ENCODE peak calls at places on chromosomes 5 and 9, in six cellular contexts. H, Z, M, O, Q and I are unnamed samples. For H3K36me3 and H3K27me3, the result is how much of the 10 kb centered on the place peaks cover.

GRCh38 chr5:115168829-115169391 is 798 bp downstream of the TRIM36 start:
- DNase-seq in H (no peak), Z (peak), O (no peak), Q (no peak), M (no peak), I (no peak)

GRCh38 chr5:123125953-123126352 is 36.9 kb downstream of the PRDM6 start:
- DNase-seq in H (no peak), Q (no peak), O (peak), M (no peak), Z (no peak), I (peak)

GRCh38 chr9:18604971-18605370 is 131.0 kb downstream of the ADAMTSL1 start:
- DNase-seq in O (no peak), H (no peak), Z (no peak), Q (no peak), M (no peak), I (no peak)

GRCh38 chr5:74384851-74385250 is 255.7 kb downstream of the ENC1 start:
- DNase-seq in Q (no peak), M (no peak), O (peak), Z (no peak), H (no peak), I (no peak)

GRCh38 chr5:93209476-93209875 is 371.5 kb downstream of the NR2F1-AS1 start:
- DNase-seq in Q (no peak), M (no peak), Z (no peak), O (no peak), H (no peak), I (no peak)

GRCh38 chr5:161549106-161549505 is 2.6 kb upstream of the GABRB2 start:
- DNase-seq in Q (no peak), M (no peak), Z (no peak), H (no peak), O (no peak), I (no peak)

GRCh38 chr5:170737591-170737990 is 45.9 kb upstream of the GABRP start:
- DNase-seq in H (no peak), O (no peak), M (no peak), Q (no peak), Z (no peak), I (no peak)

GRCh38 chr5:179679014-179679674 is 1.7 kb downstream of the CBY3 start:
- DNase-seq in Z (peak), O (peak), M (no peak), H (peak), Q (peak), I (no peak)

GRCh38 chr5:59769041-59769360 is 124.5 kb downstream of the PDE4D start:
- DNase-seq in H (no peak), O (no peak), M (no peak), Q (no peak), Z (no peak), I (no peak)

GRCh38 chr9:126482361-126483044 is 131.2 kb upstream of the LMX1B start:
- DNase-seq in M (no peak), O (peak), Q (no peak), Z (no peak), H (no peak), I (no peak)

GRCh38 chr5:525164-525761 is 1.0 kb upstream of the SLC9A3 start:
- DNase-seq in Q (no peak), O (no peak), H (no peak), M (no peak), Z (no peak), I (no peak)

GRCh38 chr5:95822038-95822407 is 503 bp downstream of the GLRX start:
- DNase-seq in O (peak), H (no peak), Q (no peak), Z (peak), M (peak), I (no peak)

GRCh38 chr5:78364005-78364404 is 3.6 kb downstream of the SCAMP1 start:
- DNase-seq in O (peak), Q (no peak), M (no peak), H (no peak), Z (no peak), I (no peak)

GRCh38 chr5:9838906-9839305 is 208.8 kb upstream of the TAS2R1 start:
- DNase-seq in M (no peak), H (no peak), Q (no peak), Z (no peak), O (no peak), I (no peak)

GRCh38 chr5:181149806-181150733 is 2.7 kb downstream of the OR2V2 start:
- DNase-seq in H (no peak), Z (no peak), M (no peak), O (no peak), Q (no peak), I (no peak)

GRCh38 chr5:75192804-75193203 is 43.9 kb downstream of the ANKRD31 start:
- DNase-seq in H (no peak), Z (no peak), M (no peak), O (no peak), Q (no peak), I (no peak)

GRCh38 chr5:80149161-80149609 is 106.7 kb downstream of the SERINC5 start:
- DNase-seq in Q (no peak), M (no peak), H (no peak), Z (no peak), O (no peak), I (no peak)

DNA sequence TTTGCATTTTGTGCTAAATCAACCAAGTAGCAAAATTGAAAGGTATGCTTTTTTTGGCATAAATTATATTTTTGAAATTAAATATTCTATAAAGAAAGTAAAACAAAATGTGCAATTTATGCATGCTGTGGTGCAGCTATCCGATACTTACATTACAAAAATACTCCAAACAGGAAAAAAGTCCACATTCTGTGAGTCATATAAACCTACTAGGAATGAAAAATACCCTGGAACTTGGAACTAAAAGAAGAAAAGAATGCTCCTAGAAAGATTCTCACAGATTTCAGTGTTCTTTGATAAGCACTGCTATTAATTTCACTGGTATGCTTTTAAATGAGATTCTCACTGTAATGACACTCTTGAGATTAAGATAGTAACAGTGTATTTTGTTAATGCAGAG is 92.6 kb downstream of the OSMR start:
- DNase-seq in M (no peak), Z (no peak), H (no peak), O (peak), Q (no peak), I (no peak)
- H3K36me3 ChIP-seq in M (half or more), Z (under half), H (under half), O (under half), Q (under half), I (under half)

GRCh38 chr5:42217791-42218190 is 205.4 kb upstream of the GHR start:
- DNase-seq in O (no peak), Z (no peak), H (no peak), M (no peak), Q (no peak), I (no peak)

GRCh38 chr5:42216904-42217303 is 206.3 kb upstream of the GHR start:
- DNase-seq in O (no peak), H (no peak), Q (no peak), Z (no peak), M (no peak), I (no peak)
- H3K27me3 ChIP-seq in O (under half), H (under half), Q (under half), Z (under half), M (under half), I (under half)

DNA sequence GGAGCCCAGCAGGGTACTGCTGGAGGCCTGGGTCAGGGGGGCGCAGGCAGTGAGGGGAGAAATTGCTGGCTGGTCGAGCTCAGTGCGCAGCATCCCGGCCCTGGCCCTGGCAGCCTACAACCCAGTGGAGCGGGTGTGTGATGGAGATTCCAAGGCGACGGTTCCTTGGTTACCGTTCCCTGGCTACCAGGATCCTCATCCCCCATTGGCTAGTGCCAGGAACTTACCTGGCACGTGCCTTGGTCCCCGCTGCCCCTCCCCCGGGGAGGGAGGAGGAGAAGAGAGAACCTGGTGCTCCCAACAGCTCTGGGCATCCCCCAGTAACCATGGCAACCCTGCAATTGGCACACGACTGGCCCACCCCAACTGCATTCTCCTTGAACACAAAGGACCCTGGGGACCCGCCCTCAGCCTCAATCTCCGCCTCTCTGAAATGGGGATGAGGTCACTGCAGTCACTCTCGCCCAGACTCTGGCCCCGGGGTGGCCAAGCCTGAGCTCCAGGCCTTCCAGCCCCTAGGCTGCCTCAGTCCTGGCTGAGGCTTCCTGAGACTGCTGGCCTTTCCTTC is 4.3 kb downstream of the DBN1 start:
- DNase-seq in O (no peak), M (no peak), Z (no peak), H (no peak), Q (no peak), I (no peak)
- H3K36me3 ChIP-seq in O (under half), M (under half), Z (under half), H (under half), Q (half or more), I (under half)

GRCh38 chr5:135900276-135900675 is 4.6 kb upstream of the IL9 start:
- DNase-seq in Q (no peak), M (no peak), O (no peak), H (no peak), Z (no peak), I (no peak)

GRCh38 chr5:135898651-135899050 is 3.0 kb upstream of the IL9 start:
- DNase-seq in Z (no peak), H (no peak), Q (no peak), M (no peak), O (no peak), I (no peak)

GRCh38 chr5:135901633-135902032 is 6.0 kb upstream of the IL9 start:
- DNase-seq in Q (no peak), O (no peak), Z (no peak), H (no peak), M (no peak), I (no peak)
- H3K27me3 ChIP-seq in Q (under half), O (under half), Z (under half), H (under half), M (under half), I (under half)

DNA sequence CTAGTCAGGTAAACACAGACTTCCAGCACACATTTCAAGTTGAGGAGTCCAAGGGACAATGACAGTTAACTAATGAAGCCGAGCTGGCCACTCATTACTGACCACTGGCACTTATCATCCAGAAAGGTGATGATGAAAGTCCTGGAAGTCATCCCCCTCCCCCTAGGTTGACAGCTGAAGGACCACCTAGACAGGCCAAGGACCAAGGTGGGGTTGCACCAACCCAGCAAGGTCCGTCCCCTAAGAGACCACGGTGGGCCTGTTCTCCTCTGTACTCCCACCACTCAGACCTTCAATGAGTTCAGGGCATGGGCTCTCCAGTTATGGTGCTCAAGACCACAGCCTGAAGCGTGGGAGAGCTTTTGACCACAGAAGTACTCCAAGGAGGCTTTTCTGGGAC is 13.2 kb downstream of the P4HA2 start:
- DNase-seq in O (no peak), M (peak), Z (no peak), H (no peak), Q (no peak), I (no peak)
- H3K36me3 ChIP-seq in O (under half), M (under half), Z (under half), H (under half), Q (under half), I (under half)